ENCODE peak calls at places on chromosome 22, in nine cellular contexts. R is MM.1S, F is mucosa of descending colon, N is upper lobe of right lung, H is upper lobe of left lung, G is mesenchymal stem cell, E is small intestine, J is A673, Q is A549. L is an unnamed sample.

GRCh38 chr22:23395476-23396361 is 184.4 kb downstream of the IGLL1 start:
- DNase-seq in N (peak; percentile 59), R (no peak), E (no peak), J (no peak), Q (no peak), F (no peak), H (no peak), G (no peak), L (peak; percentile 45)

GRCh38 chr22:36461665-36462474 is 19.6 kb downstream of the TXN2 start:
- DNase-seq in J (no peak), H (peak; percentile 93), G (peak; percentile 94), E (no peak), N (peak; percentile 82), F (no peak), R (no peak), Q (peak; percentile 69), L (peak; percentile 52)

GRCh38 chr22:35589071-35589735 is 27.9 kb downstream of the MB start:
- DNase-seq in J (no peak), R (no peak), H (peak; percentile 63), G (peak; percentile 95), E (no peak), Q (peak; percentile 87), N (no peak), F (no peak), L (peak; percentile 54)

GRCh38 chr22:35258144-35258988 is 1.1 kb downstream of the HMGXB4 start:
- DNase-seq in G (peak; percentile 51), R (peak; percentile 18), Q (peak; percentile 5), H (no peak), N (no peak), F (no peak), E (peak; percentile 34), J (peak; percentile 57), L (no peak)

GRCh38 chr22:45262931-45263789 is 21.6 kb upstream of the UPK3A start:
- DNase-seq in J (peak; percentile 31), R (peak; percentile 51), G (no peak), N (no peak), H (no peak), F (no peak), Q (no peak), E (no peak), L (no peak)

GRCh38 chr22:24117942-24118341 is 63.3 kb upstream of the SUSD2 start:
- DNase-seq in G (no peak), R (no peak), F (no peak), N (no peak), H (no peak), Q (no peak), J (peak; percentile 12), E (no peak), L (no peak)

GRCh38 chr22:30434775-30435315 is 9.3 kb downstream of the MTFP1 start:
- DNase-seq in R (no peak), Q (no peak), F (no peak), G (no peak), N (no peak), E (no peak), J (no peak), H (no peak), L (no peak)

GRCh38 chr22:25380141-25380747 is 160.8 kb downstream of the CRYBB2 start:
- DNase-seq in H (no peak), Q (no peak), G (no peak), N (no peak), E (peak; percentile 51), F (no peak), R (no peak), J (peak; percentile 20), L (no peak)

GRCh38 chr22:31253949-31254348 is 38.3 kb downstream of the PIK3IP1 start:
- DNase-seq in J (no peak), N (peak; percentile 74), E (peak; percentile 89), Q (no peak), F (peak; percentile 69), G (no peak), R (no peak), H (peak; percentile 85), L (no peak)

GRCh38 chr22:23180301-23180892 is at the start of gene BCR:
- DNase-seq in J (peak; percentile 81), E (peak; percentile 74), F (peak; percentile 78), N (peak; percentile 90), Q (peak; percentile 51), R (peak; percentile 84), H (peak; percentile 78), G (peak; percentile 66), L (peak; percentile 86)

GRCh38 chr22:36277482-36278291 is 24.8 kb downstream of the APOL1 start:
- DNase-seq in Q (peak; percentile 31), F (peak; percentile 69), H (peak; percentile 54), E (peak; percentile 71), G (peak; percentile 69), J (peak; percentile 65), R (peak; percentile 72), N (peak; percentile 77), L (no peak)

GRCh38 chr22:22085702-22086500 is 103.3 kb upstream of the TOP3B start:
- DNase-seq in H (peak; percentile 62), N (no peak), G (peak; percentile 36), Q (no peak), E (no peak), F (no peak), R (no peak), J (no peak), L (no peak)

DNA sequence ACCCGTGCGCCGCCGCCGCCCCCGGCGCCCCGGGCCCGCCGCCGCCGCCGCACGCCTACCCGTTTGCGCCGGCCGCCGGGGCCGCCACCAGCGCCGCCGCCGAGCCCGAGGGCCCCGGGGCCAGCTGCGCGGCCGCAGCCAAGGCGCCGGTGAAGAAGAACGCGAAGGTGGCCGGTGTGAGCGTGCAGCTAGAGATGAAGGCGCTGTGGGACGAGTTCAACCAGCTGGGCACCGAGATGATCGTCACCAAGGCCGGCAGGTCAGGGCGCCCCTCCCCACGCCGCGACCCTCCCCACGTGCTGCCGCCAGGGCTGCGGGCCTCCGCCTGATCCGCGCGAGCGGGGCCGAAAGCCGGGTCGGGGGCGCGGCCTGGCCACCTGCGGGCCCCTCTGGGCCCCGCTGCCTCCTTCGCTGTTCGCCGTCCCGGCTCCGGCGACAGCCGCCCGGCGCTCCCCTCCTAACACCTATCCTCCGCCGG is 483 bp downstream of the TBX1 start:
- DNase-seq in R (no peak), H (no peak), E (no peak), N (no peak), F (no peak), G (no peak), Q (no peak), J (no peak), L (no peak)
- H3K4me1 ChIP-seq in R (peaks cover 3% of the 10 kb centered on the region), H (peaks cover 35% of the 10 kb centered on the region), E (peaks cover 4% of the 10 kb centered on the region), N (peaks cover 22% of the 10 kb centered on the region), F (peaks cover 14% of the 10 kb centered on the region), G (peaks cover 34% of the 10 kb centered on the region), Q (peaks cover 4% of the 10 kb centered on the region), J (peaks cover 15% of the 10 kb centered on the region), L (no peaks in the 10 kb centered on the region)

GRCh38 chr22:39176067-39176621 is 23.7 kb upstream of the CBX7 start:
- DNase-seq in F (peak; percentile 64), H (peak; percentile 51), E (no peak), Q (no peak), R (no peak), N (peak; percentile 77), J (no peak), G (peak; percentile 80), L (peak; percentile 72)
- H3K4me1 ChIP-seq in F (peaks cover 14% of the 10 kb centered on the region), H (peaks cover 73% of the 10 kb centered on the region), E (peaks cover 3% of the 10 kb centered on the region), Q (peaks cover 64% of the 10 kb centered on the region), R (peaks cover 4% of the 10 kb centered on the region), N (peaks cover 53% of the 10 kb centered on the region), J (peaks cover 20% of the 10 kb centered on the region), G (peaks cover 60% of the 10 kb centered on the region), L (no peaks in the 10 kb centered on the region)

GRCh38 chr22:48627966-48628365 is 1199.7 kb downstream of the BRD1 start:
- DNase-seq in F (no peak), H (no peak), N (no peak), G (no peak), J (no peak), R (no peak), Q (no peak), E (no peak), L (no peak)
- H3K4me1 ChIP-seq in F (no peaks in the 10 kb centered on the region), H (no peaks in the 10 kb centered on the region), N (no peaks in the 10 kb centered on the region), G (no peaks in the 10 kb centered on the region), J (peaks cover 27% of the 10 kb centered on the region), R (no peaks in the 10 kb centered on the region), Q (no peaks in the 10 kb centered on the region), E (no peaks in the 10 kb centered on the region), L (no peaks in the 10 kb centered on the region)

GRCh38 chr22:46764779-46765485 is 2.5 kb downstream of the TBC1D22A start:
- DNase-seq in F (no peak), N (no peak), E (no peak), G (no peak), J (no peak), Q (no peak), R (no peak), H (peak; percentile 62), L (no peak)

GRCh38 chr22:46767249-46767985 is 5.0 kb downstream of the TBC1D22A start:
- DNase-seq in H (no peak), E (no peak), J (no peak), R (no peak), N (no peak), F (peak; percentile 24), Q (no peak), G (no peak), L (no peak)

GRCh38 chr22:46764140-46764680 is 1.8 kb downstream of the TBC1D22A start:
- DNase-seq in J (no peak), R (no peak), H (no peak), G (no peak), F (no peak), N (no peak), E (no peak), Q (no peak), L (no peak)

GRCh38 chr22:46769191-46769675 is 6.8 kb downstream of the TBC1D22A start:
- DNase-seq in E (no peak), Q (no peak), J (no peak), F (peak; percentile 66), R (no peak), N (no peak), H (no peak), G (no peak), L (no peak)

DNA sequence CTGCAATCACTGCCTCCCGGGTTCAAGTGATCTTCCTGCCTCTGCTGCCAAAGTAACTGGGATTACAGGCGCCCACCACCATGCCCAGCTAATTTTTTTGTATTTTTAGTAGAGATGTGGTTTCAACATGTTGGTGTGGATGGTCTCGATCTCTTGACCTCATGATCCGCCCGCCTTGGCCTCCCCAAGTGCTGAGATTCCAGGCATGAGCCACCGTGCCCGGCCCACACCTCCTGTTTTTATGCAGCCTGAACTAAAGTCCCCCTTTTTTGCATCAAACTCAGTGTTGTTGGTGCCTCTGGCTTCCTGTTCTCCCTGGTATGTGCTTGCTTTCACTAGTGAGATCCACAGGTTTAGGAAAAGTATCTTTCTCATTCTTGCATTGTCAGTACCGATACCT is 4.2 kb downstream of the TBC1D22A start:
- DNase-seq in R (no peak), J (no peak), Q (no peak), H (no peak), E (no peak), F (peak; percentile 22), N (no peak), G (no peak), L (no peak)
- H3K4me1 ChIP-seq in R (peaks cover 7% of the 10 kb centered on the region), J (no peaks in the 10 kb centered on the region), Q (peaks cover 8% of the 10 kb centered on the region), H (peaks cover 38% of the 10 kb centered on the region), E (no peaks in the 10 kb centered on the region), F (peaks cover 18% of the 10 kb centered on the region), N (peaks cover 33% of the 10 kb centered on the region), G (peaks cover 22% of the 10 kb centered on the region), L (no peaks in the 10 kb centered on the region)

L was measured in right lobe of liver.